ENCODE peak calls at places on chromosomes 13 and 19, in ten cellular contexts. A is mammary epithelial cell, P is uterus, O is IMR-90, W is A549, H is lower lobe of right lung, E is MM.1S, V is GM12878, X is HL-60, J is psoas muscle. Z is an unnamed sample.
A peak's percentile ranks its signal among the peaks of the same experiment; 100 is the strongest.

GRCh38 chr13:26112843-26113242 is 61.0 kb upstream of the SHISA2 start:
- DNase-seq in J (no peak), H (no peak), O (peak; percentile 10), A (peak; percentile 1), V (no peak), W (no peak), E (no peak), X (no peak), P (no peak), Z (no peak)

GRCh38 chr13:23673867-23674605 is 103.8 kb downstream of the TNFRSF19 start:
- DNase-seq in J (no peak), O (peak; percentile 66), P (no peak), H (no peak), E (no peak), W (no peak), X (no peak), V (no peak), A (no peak), Z (no peak)

GRCh38 chr13:38758278-38758677 is 71.4 kb downstream of the FREM2 start:
- DNase-seq in V (no peak), X (no peak), E (no peak), O (no peak), H (no peak), A (no peak), J (no peak), P (no peak), W (no peak), Z (no peak)

GRCh38 chr13:112873851-112874750 is 94.9 kb upstream of the MCF2L start:
- DNase-seq in J (peak; percentile 83), O (peak; percentile 50), H (peak; percentile 84), X (no peak), P (peak; percentile 78), W (peak; percentile 67), E (peak; percentile 73), V (no peak), A (peak; percentile 41), Z (no peak)

GRCh38 chr19:4861147-4861546 is 6.3 kb downstream of the PLIN3 start:
- DNase-seq in H (no peak), W (no peak), X (no peak), O (no peak), E (no peak), J (no peak), V (no peak), A (no peak), P (no peak), Z (no peak)

GRCh38 chr19:50449236-50449899 is 16.7 kb downstream of the MYBPC2 start:
- DNase-seq in E (no peak), O (no peak), J (no peak), X (no peak), H (no peak), A (no peak), W (no peak), V (no peak), P (no peak), Z (no peak)

GRCh38 chr19:403221-404036 is 5.5 kb downstream of the C2CD4C start:
- DNase-seq in P (peak; percentile 3), X (no peak), H (no peak), V (no peak), W (no peak), O (no peak), A (no peak), J (no peak), E (no peak), Z (no peak)

GRCh38 chr19:42422576-42423461 is 4.4 kb downstream of the LIPE start:
- DNase-seq in E (peak; percentile 51), P (no peak), H (no peak), V (no peak), W (no peak), A (peak; percentile 34), J (no peak), X (no peak), O (no peak), Z (peak; percentile 69)

GRCh38 chr19:41802770-41803169 is 6.4 kb downstream of the CEACAM3 start:
- DNase-seq in O (no peak), H (no peak), A (no peak), P (no peak), E (no peak), V (no peak), W (no peak), J (no peak), X (no peak), Z (no peak)

GRCh38 chr13:85586422-85586831 is 212.8 kb downstream of the SLITRK6 start:
- DNase-seq in V (no peak), H (no peak), O (peak; percentile 85), W (no peak), P (no peak), A (peak; percentile 99), X (no peak), J (no peak), E (no peak), Z (peak; percentile 90)

GRCh38 chr13:60326273-60326672 is 70.7 kb upstream of the TDRD3 start:
- DNase-seq in A (no peak), O (no peak), X (no peak), V (no peak), J (no peak), W (no peak), P (no peak), E (no peak), H (no peak), Z (no peak)

GRCh38 chr13:112619730-112620639 is 32.0 kb upstream of the TUBGCP3 start:
- DNase-seq in W (no peak), O (no peak), A (peak; percentile 21), V (no peak), J (no peak), X (no peak), P (no peak), E (no peak), H (peak; percentile 60), Z (no peak)

GRCh38 chr13:111281751-111282311 is 38.6 kb upstream of the TEX29 start:
- DNase-seq in O (peak; percentile 85), X (peak; percentile 48), W (no peak), A (no peak), P (no peak), E (no peak), H (no peak), J (no peak), V (no peak), Z (no peak)

GRCh38 chr13:25992076-25992475 is 59.7 kb downstream of the SHISA2 start:
- DNase-seq in X (no peak), O (no peak), W (no peak), H (no peak), E (no peak), V (no peak), J (no peak), P (no peak), A (no peak), Z (no peak)

DNA sequence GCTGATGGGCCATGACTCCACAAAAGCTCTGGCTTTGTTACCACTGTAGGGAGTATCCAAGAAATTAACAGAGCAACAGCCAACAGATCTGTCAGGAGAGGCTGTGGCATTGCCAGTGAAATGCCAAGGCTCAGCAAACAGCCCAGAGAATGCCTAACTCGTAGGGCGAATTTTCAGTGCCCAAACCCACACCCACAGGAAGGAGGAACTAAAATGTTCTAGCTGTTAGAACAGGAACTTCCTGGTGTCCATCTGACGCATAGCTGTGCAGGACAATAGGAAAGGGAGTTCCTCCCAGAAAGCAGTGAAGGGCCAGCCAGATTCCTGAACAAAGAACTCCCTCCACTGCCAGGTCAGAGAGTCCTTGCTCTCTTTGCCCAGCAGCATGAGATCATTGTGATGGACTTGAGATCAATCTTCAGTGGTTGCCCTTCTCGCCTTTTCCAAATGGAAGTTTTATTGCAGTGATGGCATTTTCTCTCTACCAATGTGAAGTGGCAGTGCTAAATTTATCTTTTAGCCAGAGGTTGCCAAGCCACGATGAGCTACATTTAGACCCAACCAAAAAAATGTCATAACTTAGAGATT is 224.2 kb upstream of the STARD13 start:
- DNase-seq in H (no peak), W (no peak), P (peak; percentile 60), X (peak; percentile 15), A (no peak), J (peak; percentile 17), O (no peak), V (no peak), E (no peak), Z (no peak)
- H3K27ac ChIP-seq in H (peak overlapping the region; percentile 79), W (no peak overlapping the region), P (peak overlapping the region; percentile 81), X (peak overlapping the region; percentile 48), A (no peak overlapping the region), J (peak overlapping the region; percentile 71), O (no peak overlapping the region), V (no peak overlapping the region), E (no peak overlapping the region), Z (no peak overlapping the region)

DNA sequence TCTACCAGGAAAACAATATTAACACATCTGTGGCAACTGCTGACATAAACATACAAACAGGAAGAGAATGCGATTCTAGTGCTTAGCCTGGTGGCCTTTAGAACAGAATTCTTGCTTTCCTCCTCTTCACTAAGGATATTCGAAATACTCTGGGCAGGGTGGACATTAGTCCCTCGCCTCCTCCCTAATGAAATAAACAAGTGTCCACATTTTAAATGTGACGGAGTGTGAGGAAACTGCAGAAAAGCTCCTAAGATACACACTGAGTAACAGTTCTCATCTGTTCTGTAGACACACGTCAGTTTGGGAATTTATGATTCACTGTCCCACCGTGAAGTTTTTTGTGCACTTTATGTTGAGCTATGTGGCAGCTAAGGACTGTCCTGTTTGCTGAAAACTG is 639 bp downstream of the STARD13 start:
- DNase-seq in X (no peak), O (no peak), E (no peak), H (no peak), V (no peak), W (no peak), A (peak; percentile 44), P (no peak), J (no peak), Z (no peak)
- H3K4me3 ChIP-seq in X (no peak overlapping the region), O (peak overlapping the region; percentile 68), E (peak overlapping the region; percentile 61), H (peak overlapping the region; percentile 57), V (peak overlapping the region; percentile 70), W (peak overlapping the region; percentile 51), A (peak overlapping the region; percentile 94), P (peak overlapping the region; percentile 56), J (peak overlapping the region; percentile 67), Z (peak overlapping the region; percentile 51)

DNA sequence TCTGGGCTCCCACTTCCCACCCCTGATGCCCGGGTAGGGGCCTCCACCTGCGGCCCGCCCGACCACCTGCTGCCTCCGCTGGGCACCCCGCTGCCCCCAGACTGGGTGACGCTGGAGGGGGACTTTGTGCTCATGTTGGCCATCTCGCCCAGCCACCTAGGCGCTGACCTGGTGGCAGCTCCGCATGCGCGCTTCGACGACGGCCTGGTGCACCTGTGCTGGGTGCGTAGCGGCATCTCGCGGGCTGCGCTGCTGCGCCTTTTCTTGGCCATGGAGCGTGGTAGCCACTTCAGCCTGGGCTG is 7.9 kb downstream of the DBP start:
- DNase-seq in V (no peak), P (no peak), O (no peak), E (no peak), A (no peak), H (no peak), W (no peak), J (no peak), X (no peak), Z (no peak)
- H3K27ac ChIP-seq in V (no peak overlapping the region), P (peak overlapping the region; percentile 91), O (no peak overlapping the region), E (no peak overlapping the region), A (no peak overlapping the region), H (peak overlapping the region; percentile 77), W (no peak overlapping the region), J (peak overlapping the region; percentile 80), X (no peak overlapping the region), Z (no peak overlapping the region)

DNA sequence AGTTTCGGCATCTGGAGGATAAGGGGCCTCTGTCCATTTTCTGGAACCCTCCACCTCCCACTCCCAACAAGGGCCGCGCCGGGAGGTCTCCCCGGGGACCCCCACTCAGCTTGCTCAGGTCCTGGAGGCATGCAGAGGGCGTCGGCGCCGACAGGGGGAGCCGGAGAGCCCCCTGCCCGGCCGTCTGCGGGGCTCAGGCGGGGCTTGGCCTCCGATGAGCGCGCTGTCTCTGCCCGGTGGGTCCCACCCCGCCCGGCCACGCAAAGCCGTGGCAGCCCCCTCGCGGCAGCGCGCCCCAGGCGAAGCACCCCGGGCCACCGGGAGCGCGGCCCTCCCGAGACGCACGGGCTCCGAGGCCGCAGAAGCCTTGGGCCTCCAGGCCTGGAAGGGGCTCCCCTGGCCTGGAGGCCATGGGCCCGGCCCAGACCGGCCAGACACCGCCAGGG is 149.7 kb upstream of the ZNF536 start:
- DNase-seq in O (no peak), P (no peak), W (peak; percentile 71), H (no peak), X (no peak), V (no peak), E (no peak), J (no peak), A (no peak), Z (no peak)
- H3K4me3 ChIP-seq in O (no peak overlapping the region), P (no peak overlapping the region), W (peak overlapping the region; percentile 30), H (no peak overlapping the region), X (no peak overlapping the region), V (no peak overlapping the region), E (no peak overlapping the region), J (no peak overlapping the region), A (no peak overlapping the region), Z (no peak overlapping the region)

Z was measured in keratinocyte.